ENCODE peak calls at places on chromosomes 12 and 14, in four cellular contexts. J, F, P and E are unnamed samples.

GRCh38 chr14:85978851-85979250 is 448.9 kb downstream of the FLRT2 start:
- DNase-seq in J (no peak), F (no peak), P (no peak), E (no peak)

GRCh38 chr12:84811291-84811690 is 101.3 kb downstream of the SLC6A15 start:
- DNase-seq in J (no peak), F (no peak), P (no peak), E (no peak)

GRCh38 chr12:131368073-131369071 is 342.5 kb upstream of the SFSWAP start:
- DNase-seq in J (no peak), F (no peak), P (no peak), E (no peak)

GRCh38 chr12:989751-990278 is 1.2 kb upstream of the ERC1 start:
- DNase-seq in J (peak), F (peak), P (no peak), E (no peak)

GRCh38 chr12:80269953-80270552 is 170.7 kb downstream of the OTOGL start:
- DNase-seq in J (peak), F (peak), P (no peak), E (no peak)

GRCh38 chr12:835754-836493 is 83.5 kb downstream of the WNK1 start:
- DNase-seq in J (no peak), F (no peak), P (no peak), E (no peak)

GRCh38 chr12:26028953-26029740 is 70.7 kb downstream of the RASSF8 start:
- DNase-seq in J (peak), F (peak), P (no peak), E (no peak)

GRCh38 chr12:72295101-72295500 is 22.9 kb downstream of the TRHDE start:
- DNase-seq in J (no peak), F (no peak), P (no peak), E (no peak)

GRCh38 chr12:1093166-1093751 is 102.2 kb downstream of the ERC1 start:
- DNase-seq in J (peak), F (peak), P (no peak), E (no peak)

GRCh38 chr12:76878045-76878898 is 547 bp downstream of the CSRP2 start:
- DNase-seq in J (peak), F (peak), P (no peak), E (peak)

GRCh38 chr12:47986832-47987231 is 17.4 kb downstream of the COL2A1 start:
- DNase-seq in J (no peak), F (no peak), P (no peak), E (no peak)

GRCh38 chr14:72443991-72444431 is 449.9 kb downstream of the DPF3 start:
- DNase-seq in J (no peak), F (no peak), P (no peak), E (no peak)

GRCh38 chr12:46676396-46676795 is 149.4 kb downstream of the SLC38A4 start:
- DNase-seq in J (no peak), F (no peak), P (no peak), E (no peak)

GRCh38 chr14:105377555-105378182 is 20.7 kb upstream of the TEX22 start:
- DNase-seq in J (no peak), F (no peak), P (no peak), E (no peak)

GRCh38 chr12:110245278-110245868 is 35.7 kb upstream of the ATP2A2 start:
- DNase-seq in J (no peak), F (peak), P (no peak), E (no peak)

GRCh38 chr14:49546766-49547165 is 39.4 kb downstream of the RPS29 start:
- DNase-seq in J (no peak), F (no peak), P (no peak), E (no peak)

GRCh38 chr14:87013583-87013982 is 979.4 kb downstream of the GALC start:
- DNase-seq in J (peak), F (no peak), P (no peak), E (no peak)

GRCh38 chr14:87017335-87017734 is 975.6 kb downstream of the GALC start:
- DNase-seq in J (no peak), F (no peak), P (no peak), E (no peak)

GRCh38 chr14:87018294-87018693 is 974.7 kb downstream of the GALC start:
- DNase-seq in J (no peak), F (no peak), P (no peak), E (no peak)

DNA sequence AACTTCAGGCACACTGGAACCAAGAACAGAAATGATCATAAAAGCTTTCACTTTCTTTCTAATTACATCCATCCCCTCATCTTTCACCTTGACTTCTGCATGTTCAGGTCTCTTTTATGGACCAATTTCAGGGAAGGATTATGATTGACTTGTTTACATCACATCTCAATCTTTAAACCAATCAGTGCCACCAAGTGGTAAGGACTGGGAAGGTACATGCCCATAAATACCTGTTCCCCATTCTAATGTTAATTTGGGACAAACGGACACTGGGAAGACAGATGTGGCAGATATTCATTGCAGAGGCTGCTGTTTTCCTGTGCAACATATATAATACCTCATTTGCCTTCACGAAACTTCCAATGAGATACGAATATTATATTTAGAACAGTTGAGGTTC is 978.1 kb downstream of the GALC start:
- DNase-seq in J (no peak), F (no peak), P (no peak), E (no peak)
- TF ChIP-seq CTCF in J (no peak), F (no peak), P (no peak), E (no peak)

GRCh38 chr12:8905546-8905945 is 8.8 kb upstream of the PHC1 start:
- DNase-seq in J (peak), F (no peak), P (no peak), E (no peak)
- TF ChIP-seq CTCF in J (no peak), F (no peak), P (no peak), E (no peak)

DNA sequence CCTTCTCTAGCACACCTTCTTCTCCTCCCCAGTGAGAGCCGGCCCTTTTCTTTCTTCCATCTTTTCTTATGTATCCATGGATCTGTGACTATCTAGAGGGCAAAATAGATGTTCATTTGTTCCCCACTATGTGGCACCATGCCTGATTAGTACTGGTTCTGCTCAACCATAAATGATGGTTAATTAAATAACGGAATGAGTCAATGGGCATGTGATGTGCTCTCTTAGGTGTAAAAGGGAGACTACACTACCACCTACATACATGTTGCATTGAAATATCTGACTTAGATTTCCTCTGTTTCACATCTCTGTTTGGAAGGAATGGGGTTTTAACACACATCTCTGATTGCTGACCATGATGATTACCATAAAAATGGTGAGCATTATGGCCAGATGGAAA is 116.5 kb downstream of the BTG1 start:
- DNase-seq in J (no peak), F (no peak), P (no peak), E (no peak)
- TF ChIP-seq CTCF in J (no peak), F (no peak), P (no peak), E (no peak)

GRCh38 chr14:89015016-89015415 is 190.6 kb downstream of the TTC8 start:
- DNase-seq in J (peak), F (no peak), P (no peak), E (no peak)
- TF ChIP-seq CTCF in J (peak), F (no peak), P (no peak), E (peak)

GRCh38 chr14:65835501-65835900 is 423.0 kb downstream of the FUT8 start:
- DNase-seq in J (no peak), F (no peak), P (no peak), E (no peak)

GRCh38 chr14:65834051-65834450 is 421.5 kb downstream of the FUT8 start:
- DNase-seq in J (no peak), F (no peak), P (no peak), E (no peak)

GRCh38 chr14:65834812-65835211 is 422.3 kb downstream of the FUT8 start:
- DNase-seq in J (no peak), F (no peak), P (no peak), E (no peak)

GRCh38 chr14:65833256-65833880 is 420.8 kb downstream of the FUT8 start:
- DNase-seq in J (no peak), F (no peak), P (peak), E (no peak)

GRCh38 chr14:65832431-65833253 is 420.1 kb downstream of the FUT8 start:
- DNase-seq in J (peak), F (peak), P (peak), E (no peak)
- TF ChIP-seq CTCF in J (peak), F (no peak), P (no peak), E (peak)